ENCODE peak calls at places on chromosomes 5 and 9, in five cellular contexts. A, K, R, X and B are unnamed samples.

GRCh38 chr5:160045004-160045403 is 36.1 kb downstream of the TTC1 start:
- DNase-seq in X (no peak), A (no peak), R (no peak), K (no peak), B (no peak)

GRCh38 chr5:43040287-43041098 is at the start of gene ANXA2R:
- DNase-seq in K (peak; percentile 90), R (no peak), X (peak; percentile 92), A (peak; percentile 99), B (no peak)

GRCh38 chr5:91252916-91253315 is 130.2 kb downstream of the ARRDC3 start:
- DNase-seq in X (no peak), K (no peak), R (no peak), A (no peak), B (no peak)

GRCh38 chr5:124596595-124597388 is 149.6 kb downstream of the ZNF608 start:
- DNase-seq in X (peak; percentile 80), R (no peak), A (no peak), K (no peak), B (peak; percentile 91)

GRCh38 chr9:109281518-109281917 is 39.3 kb downstream of the EPB41L4B start:
- DNase-seq in K (no peak), X (no peak), A (no peak), R (no peak), B (no peak)

GRCh38 chr5:115096034-115096769 is 73.5 kb downstream of the TRIM36 start:
- DNase-seq in A (no peak), K (no peak), R (no peak), X (no peak), B (no peak)

GRCh38 chr9:112753725-112754124 is 3.2 kb downstream of the SNX30 start:
- DNase-seq in X (peak; percentile 84), R (no peak), A (no peak), K (no peak), B (no peak)

GRCh38 chr5:171984748-171985419 is 21.6 kb downstream of the FBXW11 start:
- DNase-seq in R (no peak), K (no peak), X (peak; percentile 89), A (peak; percentile 81), B (no peak)

GRCh38 chr5:54590824-54591223 is 73.3 kb downstream of the SNX18 start:
- DNase-seq in K (no peak), X (no peak), A (no peak), R (no peak), B (no peak)

GRCh38 chr5:157747173-157747758 is 3.8 kb downstream of the LSM11 start:
- DNase-seq in K (no peak), R (no peak), A (no peak), X (no peak), B (no peak)

GRCh38 chr9:121748080-121748479 is 96.6 kb downstream of the DAB2IP start:
- DNase-seq in R (no peak), K (no peak), A (peak; percentile 51), X (peak; percentile 16), B (no peak)

GRCh38 chr9:12426198-12426864 is 266.9 kb upstream of the TYRP1 start:
- DNase-seq in X (no peak), K (no peak), R (peak; percentile 14), A (no peak), B (peak; percentile 3)

GRCh38 chr5:80238778-80239679 is 16.8 kb downstream of the SERINC5 start:
- DNase-seq in X (peak; percentile 51), A (no peak), R (no peak), K (peak; percentile 68), B (no peak)

GRCh38 chr5:157864067-157864466 is 5.1 kb upstream of the CLINT1 start:
- DNase-seq in R (no peak), A (peak; percentile 27), X (no peak), K (no peak), B (no peak)

GRCh38 chr5:180208435-180209081 is 453 bp downstream of the RASGEF1C start:
- DNase-seq in K (no peak), R (peak; percentile 29), X (no peak), A (no peak), B (no peak)

GRCh38 chr9:74838351-74838750 is 49.4 kb downstream of the TRPM6 start:
- DNase-seq in R (no peak), A (no peak), X (no peak), K (no peak), B (no peak)

GRCh38 chr9:121972501-121972981 is 120.6 kb downstream of the TTLL11 start:
- DNase-seq in A (no peak), R (no peak), X (peak; percentile 69), K (no peak), B (peak; percentile 71)

GRCh38 chr5:141476132-141476909 is 555 bp downstream of the PCDHGC3 start:
- DNase-seq in R (no peak), X (peak; percentile 76), K (peak; percentile 50), A (peak; percentile 10), B (peak; percentile 32)

GRCh38 chr5:169566202-169566601 is 17.4 kb upstream of the SPDL1 start:
- DNase-seq in K (no peak), A (no peak), X (no peak), R (no peak), B (no peak)

GRCh38 chr9:112086627-112087026 is 88.5 kb downstream of the SUSD1 start:
- DNase-seq in X (no peak), R (no peak), A (peak; percentile 39), K (no peak), B (no peak)

GRCh38 chr9:5651246-5651645 is 22.3 kb downstream of the RIC1 start:
- DNase-seq in K (no peak), A (no peak), R (no peak), X (no peak), B (no peak)

DNA sequence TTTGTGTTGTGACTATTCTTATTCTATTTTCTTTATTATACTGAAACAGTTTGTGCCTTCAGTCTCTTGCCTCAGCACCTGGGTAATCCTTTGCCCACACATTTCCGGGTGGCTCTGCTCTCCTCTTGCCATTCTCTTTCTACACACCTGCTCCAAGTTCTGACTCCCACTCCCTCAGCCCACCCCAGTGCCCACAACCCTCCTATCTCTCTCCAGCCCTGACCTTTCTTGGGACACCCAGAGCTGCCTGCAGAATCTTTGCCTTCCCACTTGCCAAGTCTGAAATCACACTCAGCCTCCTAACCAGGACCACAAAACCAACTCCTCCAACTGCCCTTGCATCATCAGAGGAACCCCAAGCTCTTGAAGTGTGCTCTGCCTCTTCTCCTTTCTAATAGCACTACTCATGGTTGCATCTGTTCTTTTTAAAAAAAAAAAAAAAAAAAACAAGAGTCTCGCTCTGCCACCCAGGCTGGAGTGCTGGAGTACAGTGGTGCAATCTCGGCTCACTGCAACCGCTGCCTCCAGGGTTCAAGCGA is 4.1 kb downstream of the SWI5 start:
- DNase-seq in K (no peak), R (no peak), X (no peak), A (no peak), B (no peak)
- H3K4me3 ChIP-seq in K (no peak overlapping the region), R (no peak overlapping the region), X (no peak overlapping the region), A (no peak overlapping the region), B (no peak overlapping the region)

DNA sequence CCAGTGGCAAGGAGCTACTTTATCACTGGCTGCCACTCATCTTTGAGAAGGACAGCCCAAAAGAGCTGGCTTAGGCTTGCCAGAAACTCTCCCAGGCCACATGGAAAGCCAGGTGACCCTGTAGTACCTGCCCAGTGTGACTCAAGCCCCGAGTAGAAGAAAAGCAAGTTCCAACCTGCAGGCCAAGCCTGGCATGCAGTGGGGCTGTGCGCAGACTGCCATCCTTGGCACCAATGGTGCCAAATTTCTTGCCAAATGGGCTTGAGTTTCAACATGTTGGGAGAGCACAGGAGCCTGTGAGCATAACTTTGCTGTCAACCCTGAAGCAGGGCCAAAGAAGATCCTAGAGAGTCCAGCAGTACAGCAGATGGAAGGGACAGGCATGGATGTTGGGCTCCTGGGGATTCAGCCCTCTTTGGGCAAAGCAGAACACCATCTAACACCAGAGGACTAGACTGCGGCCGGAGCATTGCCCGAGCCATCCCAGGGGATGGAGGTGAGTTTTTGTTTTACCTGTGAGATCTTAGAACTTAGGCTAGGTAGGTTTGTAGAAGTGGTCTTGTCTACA is 27.3 kb upstream of the SHB start:
- DNase-seq in K (no peak), X (no peak), A (no peak), R (no peak), B (no peak)
- H3K4me3 ChIP-seq in K (no peak overlapping the region), X (no peak overlapping the region), A (no peak overlapping the region), R (no peak overlapping the region), B (no peak overlapping the region)

GRCh38 chr5:82285206-82285605 is 7.1 kb upstream of the RPS23 start:
- DNase-seq in X (no peak), R (no peak), A (no peak), K (no peak), B (no peak)
- H3K4me3 ChIP-seq in X (no peak overlapping the region), R (no peak overlapping the region), A (no peak overlapping the region), K (no peak overlapping the region), B (no peak overlapping the region)

DNA sequence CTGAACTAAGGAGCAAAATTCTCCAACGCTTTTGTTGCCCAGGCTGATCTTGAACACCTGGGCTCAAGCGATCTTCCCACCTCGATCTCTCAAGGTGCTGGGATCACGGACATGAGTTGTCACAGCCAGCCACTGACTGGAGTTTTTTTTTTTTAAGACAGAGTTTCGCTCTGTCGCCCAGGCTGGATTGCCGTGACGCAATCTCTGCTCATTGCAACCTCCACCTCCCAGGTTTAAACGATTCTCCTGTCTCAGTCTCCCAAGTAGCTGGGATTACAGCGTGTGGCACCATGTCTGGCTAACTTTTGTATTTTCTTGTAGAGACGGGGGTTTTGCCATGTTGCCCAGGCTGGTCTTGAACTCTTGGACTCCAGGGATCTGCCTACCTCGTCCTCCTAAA is 58.2 kb downstream of the EHMT1 start:
- DNase-seq in R (no peak), K (no peak), A (no peak), X (no peak), B (no peak)
- H3K4me3 ChIP-seq in R (no peak overlapping the region), K (no peak overlapping the region), A (no peak overlapping the region), X (no peak overlapping the region), B (no peak overlapping the region)

GRCh38 chr5:161545701-161546462 is 643 bp downstream of the GABRB2 start:
- DNase-seq in A (no peak), R (peak; percentile 6), X (no peak), K (no peak), B (no peak)

GRCh38 chr5:161546463-161547301 is at the start of gene GABRB2:
- DNase-seq in K (peak; percentile 14), X (no peak), A (peak; percentile 52), R (peak; percentile 58), B (no peak)

GRCh38 chr5:161547573-161548471 is 1.3 kb upstream of the GABRB2 start:
- DNase-seq in A (no peak), K (no peak), X (no peak), R (peak; percentile 21), B (no peak)

GRCh38 chr5:161548472-161549094 is 2.1 kb upstream of the GABRB2 start:
- DNase-seq in K (no peak), X (no peak), A (no peak), R (peak; percentile 18), B (no peak)

GRCh38 chr5:161549106-161549505 is 2.6 kb upstream of the GABRB2 start:
- DNase-seq in X (no peak), K (no peak), R (peak; percentile 15), A (no peak), B (no peak)
- H3K4me3 ChIP-seq in X (no peak overlapping the region), K (peak overlapping the region; percentile 55), R (peak overlapping the region; percentile 82), A (no peak overlapping the region), B (no peak overlapping the region)

GRCh38 chr9:84899326-84899725 is 229.8 kb downstream of the NTRK2 start:
- DNase-seq in R (no peak), X (no peak), K (no peak), A (no peak), B (no peak)

GRCh38 chr9:84897362-84898094 is 228.0 kb downstream of the NTRK2 start:
- DNase-seq in X (no peak), K (no peak), R (no peak), A (no peak), B (no peak)

GRCh38 chr9:84893360-84894128 is 224.0 kb downstream of the NTRK2 start:
- DNase-seq in K (no peak), X (no peak), R (no peak), A (no peak), B (no peak)

GRCh38 chr9:84894859-84895258 is 225.3 kb downstream of the NTRK2 start:
- DNase-seq in A (no peak), R (no peak), X (no peak), K (no peak), B (no peak)

GRCh38 chr9:84898188-84898587 is 228.7 kb downstream of the NTRK2 start:
- DNase-seq in A (no peak), R (no peak), X (no peak), K (no peak), B (no peak)
- H3K4me3 ChIP-seq in A (no peak overlapping the region), R (no peak overlapping the region), X (no peak overlapping the region), K (no peak overlapping the region), B (no peak overlapping the region)